ENCODE peak calls at places on chromosomes 3 and 15, in six cellular contexts. One of them, this sample, is unnamed. For H3K27me3 and H3K4me1, the result is how much of the 10 kb centered on the place peaks cover.

GRCh38 chr15:27241942-27242341 is 271.0 kb downstream of the GABRG3 start:
- DNase-seq in lower lobe of right lung: no peak
- DNase-seq in SJCRH30: no peak
- DNase-seq in transverse colon: no peak
- DNase-seq in stomach: no peak
- DNase-seq in left ventricle myocardium inferior: no peak
- DNase-seq in this sample: peak

GRCh38 chr15:52784799-52785671 is 5.1 kb downstream of the ONECUT1 start:
- DNase-seq in lower lobe of right lung: peak
- DNase-seq in SJCRH30: no peak
- DNase-seq in transverse colon: no peak
- DNase-seq in stomach: no peak
- DNase-seq in left ventricle myocardium inferior: no peak
- DNase-seq in this sample: no peak

GRCh38 chr3:123870033-123870432 is 14.1 kb downstream of the MYLK start:
- DNase-seq in lower lobe of right lung: no peak
- DNase-seq in SJCRH30: no peak
- DNase-seq in transverse colon: no peak
- DNase-seq in stomach: no peak
- DNase-seq in left ventricle myocardium inferior: no peak
- DNase-seq in this sample: peak

GRCh38 chr3:31444220-31445142 is 88.2 kb upstream of the STT3B start:
- DNase-seq in lower lobe of right lung: no peak
- DNase-seq in SJCRH30: no peak
- DNase-seq in transverse colon: no peak
- DNase-seq in stomach: no peak
- DNase-seq in left ventricle myocardium inferior: no peak
- DNase-seq in this sample: peak

GRCh38 chr15:59611277-59612260 is at the start of gene GCNT3:
- DNase-seq in lower lobe of right lung: no peak
- DNase-seq in SJCRH30: no peak
- DNase-seq in transverse colon: peak
- DNase-seq in stomach: no peak
- DNase-seq in left ventricle myocardium inferior: no peak
- DNase-seq in this sample: peak

GRCh38 chr3:29275309-29275708 is 5.6 kb upstream of the RBMS3 start:
- DNase-seq in lower lobe of right lung: no peak
- DNase-seq in SJCRH30: no peak
- DNase-seq in transverse colon: peak
- DNase-seq in stomach: no peak
- DNase-seq in left ventricle myocardium inferior: peak
- DNase-seq in this sample: no peak

GRCh38 chr3:161420746-161421145 is 49.4 kb upstream of the SPTSSB start:
- DNase-seq in lower lobe of right lung: no peak
- DNase-seq in SJCRH30: no peak
- DNase-seq in transverse colon: no peak
- DNase-seq in stomach: peak
- DNase-seq in left ventricle myocardium inferior: no peak
- DNase-seq in this sample: peak

GRCh38 chr3:24160424-24160823 is 215.3 kb downstream of the NR1D2 start:
- DNase-seq in lower lobe of right lung: no peak
- DNase-seq in SJCRH30: peak
- DNase-seq in transverse colon: no peak
- DNase-seq in stomach: no peak
- DNase-seq in left ventricle myocardium inferior: no peak
- DNase-seq in this sample: no peak

GRCh38 chr3:176032043-176032442 is 1165.2 kb downstream of the TBL1XR1 start:
- DNase-seq in lower lobe of right lung: no peak
- DNase-seq in SJCRH30: no peak
- DNase-seq in transverse colon: no peak
- DNase-seq in stomach: no peak
- DNase-seq in left ventricle myocardium inferior: no peak
- DNase-seq in this sample: no peak

GRCh38 chr15:66169023-66169422 is 84.5 kb downstream of the MEGF11 start:
- DNase-seq in lower lobe of right lung: no peak
- DNase-seq in SJCRH30: no peak
- DNase-seq in transverse colon: no peak
- DNase-seq in stomach: no peak
- DNase-seq in left ventricle myocardium inferior: no peak
- DNase-seq in this sample: no peak

GRCh38 chr3:53489401-53490130 is 4.8 kb upstream of the CACNA1D start:
- DNase-seq in lower lobe of right lung: no peak
- DNase-seq in SJCRH30: no peak
- DNase-seq in transverse colon: no peak
- DNase-seq in stomach: no peak
- DNase-seq in left ventricle myocardium inferior: no peak
- DNase-seq in this sample: no peak

GRCh38 chr3:147651107-147651506 is 241.9 kb downstream of the ZIC1 start:
- DNase-seq in lower lobe of right lung: no peak
- DNase-seq in SJCRH30: no peak
- DNase-seq in transverse colon: no peak
- DNase-seq in stomach: no peak
- DNase-seq in left ventricle myocardium inferior: peak
- DNase-seq in this sample: peak

GRCh38 chr15:88383354-88383753 is 83.8 kb downstream of the MRPL46 start:
- DNase-seq in lower lobe of right lung: no peak
- DNase-seq in SJCRH30: no peak
- DNase-seq in transverse colon: no peak
- DNase-seq in stomach: no peak
- DNase-seq in left ventricle myocardium inferior: peak
- DNase-seq in this sample: no peak

GRCh38 chr3:154758109-154758868 is 321.8 kb upstream of the MME start:
- DNase-seq in lower lobe of right lung: no peak
- DNase-seq in SJCRH30: peak
- DNase-seq in transverse colon: no peak
- DNase-seq in stomach: no peak
- DNase-seq in left ventricle myocardium inferior: no peak
- DNase-seq in this sample: peak

GRCh38 chr3:119530418-119530817 is 29.0 kb downstream of the CD80 start:
- DNase-seq in lower lobe of right lung: no peak
- DNase-seq in SJCRH30: no peak
- DNase-seq in transverse colon: no peak
- DNase-seq in stomach: no peak
- DNase-seq in left ventricle myocardium inferior: no peak
- DNase-seq in this sample: no peak

GRCh38 chr3:115099115-115099884 is 47.8 kb downstream of the ZBTB20 start:
- DNase-seq in lower lobe of right lung: no peak
- DNase-seq in SJCRH30: peak
- DNase-seq in transverse colon: no peak
- DNase-seq in stomach: no peak
- DNase-seq in left ventricle myocardium inferior: no peak
- DNase-seq in this sample: no peak

GRCh38 chr15:101358895-101359294 is 63.8 kb upstream of the SNRPA1 start:
- DNase-seq in lower lobe of right lung: no peak
- DNase-seq in SJCRH30: peak
- DNase-seq in transverse colon: no peak
- DNase-seq in stomach: no peak
- DNase-seq in left ventricle myocardium inferior: peak
- DNase-seq in this sample: no peak

GRCh38 chr3:2822611-2823010 is 287.6 kb downstream of the IL5RA start:
- DNase-seq in lower lobe of right lung: no peak
- DNase-seq in SJCRH30: no peak
- DNase-seq in transverse colon: no peak
- DNase-seq in stomach: no peak
- DNase-seq in left ventricle myocardium inferior: no peak
- DNase-seq in this sample: no peak

GRCh38 chr3:51975857-51976549 is 1.1 kb downstream of the ABHD14A start:
- DNase-seq in lower lobe of right lung: peak
- DNase-seq in SJCRH30: peak
- DNase-seq in transverse colon: peak
- DNase-seq in stomach: peak
- DNase-seq in left ventricle myocardium inferior: peak
- DNase-seq in this sample: peak

GRCh38 chr3:98223907-98224672 is 40.0 kb upstream of the OR5H6 start:
- DNase-seq in lower lobe of right lung: no peak
- DNase-seq in SJCRH30: no peak
- DNase-seq in transverse colon: no peak
- DNase-seq in stomach: no peak
- DNase-seq in left ventricle myocardium inferior: no peak
- DNase-seq in this sample: no peak

GRCh38 chr15:38885001-38885400 is 320.4 kb upstream of the RASGRP1 start:
- DNase-seq in lower lobe of right lung: no peak
- DNase-seq in SJCRH30: peak
- DNase-seq in transverse colon: no peak
- DNase-seq in stomach: no peak
- DNase-seq in left ventricle myocardium inferior: no peak
- DNase-seq in this sample: no peak

GRCh38 chr3:134378818-134379217 is 4.6 kb upstream of the AMOTL2 start:
- DNase-seq in lower lobe of right lung: no peak
- DNase-seq in SJCRH30: no peak
- DNase-seq in transverse colon: no peak
- DNase-seq in stomach: no peak
- DNase-seq in left ventricle myocardium inferior: no peak
- DNase-seq in this sample: peak

GRCh38 chr3:74106882-74107281 is 482.1 kb upstream of the PDZRN3 start:
- DNase-seq in lower lobe of right lung: no peak
- DNase-seq in SJCRH30: no peak
- DNase-seq in transverse colon: no peak
- DNase-seq in stomach: no peak
- DNase-seq in left ventricle myocardium inferior: no peak
- DNase-seq in this sample: no peak

GRCh38 chr3:141386611-141387110 is 18.4 kb downstream of the ZBTB38 start:
- DNase-seq in lower lobe of right lung: no peak
- DNase-seq in SJCRH30: no peak
- DNase-seq in transverse colon: no peak
- DNase-seq in stomach: no peak
- DNase-seq in left ventricle myocardium inferior: no peak
- DNase-seq in this sample: no peak

GRCh38 chr3:15513810-15514662 is 7.5 kb downstream of the COLQ start:
- DNase-seq in lower lobe of right lung: no peak
- DNase-seq in SJCRH30: no peak
- DNase-seq in transverse colon: no peak
- DNase-seq in stomach: no peak
- DNase-seq in left ventricle myocardium inferior: no peak
- DNase-seq in this sample: no peak

GRCh38 chr3:73848173-73848751 is 223.5 kb upstream of the PDZRN3 start:
- DNase-seq in lower lobe of right lung: no peak
- DNase-seq in SJCRH30: peak
- DNase-seq in transverse colon: no peak
- DNase-seq in stomach: no peak
- DNase-seq in left ventricle myocardium inferior: no peak
- DNase-seq in this sample: peak

GRCh38 chr3:127455541-127456450 is 134.7 kb downstream of the TPRA1 start:
- DNase-seq in lower lobe of right lung: peak
- DNase-seq in SJCRH30: peak
- DNase-seq in transverse colon: peak
- DNase-seq in stomach: peak
- DNase-seq in left ventricle myocardium inferior: peak
- DNase-seq in this sample: peak

GRCh38 chr15:69031013-69032001 is 16.8 kb downstream of the NOX5 start:
- DNase-seq in lower lobe of right lung: peak
- DNase-seq in SJCRH30: no peak
- DNase-seq in transverse colon: peak
- DNase-seq in stomach: peak
- DNase-seq in left ventricle myocardium inferior: peak
- DNase-seq in this sample: peak

GRCh38 chr15:59290311-59291213 is 82.1 kb downstream of the MYO1E start:
- DNase-seq in lower lobe of right lung: no peak
- DNase-seq in SJCRH30: no peak
- DNase-seq in transverse colon: no peak
- DNase-seq in stomach: no peak
- DNase-seq in left ventricle myocardium inferior: no peak
- DNase-seq in this sample: no peak

GRCh38 chr3:128999104-128999503 is 2.0 kb upstream of the EFCC1 start:
- DNase-seq in lower lobe of right lung: no peak
- DNase-seq in SJCRH30: no peak
- DNase-seq in transverse colon: no peak
- DNase-seq in stomach: no peak
- DNase-seq in left ventricle myocardium inferior: no peak
- DNase-seq in this sample: no peak
- H3K27me3 ChIP-seq in lower lobe of right lung: under half
- H3K27me3 ChIP-seq in SJCRH30: under half
- H3K27me3 ChIP-seq in transverse colon: under half
- H3K27me3 ChIP-seq in stomach: under half
- H3K27me3 ChIP-seq in left ventricle myocardium inferior: under half
- H3K27me3 ChIP-seq in this sample: under half

GRCh38 chr15:43794269-43795037 is 2.3 kb downstream of the SERF2 start:
- DNase-seq in lower lobe of right lung: no peak
- DNase-seq in SJCRH30: no peak
- DNase-seq in transverse colon: no peak
- DNase-seq in stomach: no peak
- DNase-seq in left ventricle myocardium inferior: no peak
- DNase-seq in this sample: no peak
- H3K4me3 ChIP-seq in lower lobe of right lung: peak
- H3K4me3 ChIP-seq in SJCRH30: no peak
- H3K4me3 ChIP-seq in transverse colon: no peak
- H3K4me3 ChIP-seq in stomach: peak
- H3K4me3 ChIP-seq in left ventricle myocardium inferior: peak
- H3K4me3 ChIP-seq in this sample: peak

GRCh38 chr3:25429441-25429907 is 1.4 kb downstream of the RARB start:
- DNase-seq in lower lobe of right lung: no peak
- DNase-seq in SJCRH30: no peak
- DNase-seq in transverse colon: no peak
- DNase-seq in stomach: peak
- DNase-seq in left ventricle myocardium inferior: no peak
- DNase-seq in this sample: no peak

GRCh38 chr3:25427155-25428002 is 684 bp upstream of the RARB start:
- DNase-seq in lower lobe of right lung: no peak
- DNase-seq in SJCRH30: peak
- DNase-seq in transverse colon: no peak
- DNase-seq in stomach: no peak
- DNase-seq in left ventricle myocardium inferior: no peak
- DNase-seq in this sample: no peak

GRCh38 chr3:25428003-25428861 is at the start of gene RARB:
- DNase-seq in lower lobe of right lung: peak
- DNase-seq in SJCRH30: peak
- DNase-seq in transverse colon: peak
- DNase-seq in stomach: peak
- DNase-seq in left ventricle myocardium inferior: peak
- DNase-seq in this sample: no peak

GRCh38 chr3:25429960-25430941 is 2.2 kb downstream of the RARB start:
- DNase-seq in lower lobe of right lung: no peak
- DNase-seq in SJCRH30: no peak
- DNase-seq in transverse colon: no peak
- DNase-seq in stomach: no peak
- DNase-seq in left ventricle myocardium inferior: no peak
- DNase-seq in this sample: no peak

GRCh38 chr3:25428950-25429349 is 887 bp downstream of the RARB start:
- DNase-seq in lower lobe of right lung: no peak
- DNase-seq in SJCRH30: no peak
- DNase-seq in transverse colon: no peak
- DNase-seq in stomach: no peak
- DNase-seq in left ventricle myocardium inferior: no peak
- DNase-seq in this sample: no peak
- H3K4me1 ChIP-seq in lower lobe of right lung: under half
- H3K4me1 ChIP-seq in SJCRH30: under half
- H3K4me1 ChIP-seq in transverse colon: under half
- H3K4me1 ChIP-seq in stomach: half or more
- H3K4me1 ChIP-seq in left ventricle myocardium inferior: half or more
- H3K4me1 ChIP-seq in this sample: under half

DNA sequence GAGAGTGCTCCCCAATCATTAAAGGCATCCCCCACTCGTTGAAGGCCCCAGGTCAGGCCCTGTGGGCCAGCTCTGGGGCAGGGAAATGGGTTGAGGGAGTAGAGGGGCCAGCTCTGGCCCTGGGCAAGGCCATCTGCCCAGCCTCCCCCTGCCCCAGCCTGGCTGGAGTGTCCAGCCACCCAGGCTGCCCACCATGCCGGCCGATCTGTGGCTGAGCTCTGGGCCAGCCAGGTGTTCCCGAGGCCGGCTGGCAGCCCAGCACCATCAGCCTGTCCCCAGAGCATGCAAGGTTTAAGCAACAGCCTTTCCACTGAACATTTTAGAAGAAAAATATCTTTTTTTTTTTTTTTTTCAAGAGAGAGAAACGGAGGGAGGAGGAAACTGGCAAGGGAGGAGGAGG is 62.8 kb upstream of the LINGO1 start:
- DNase-seq in lower lobe of right lung: no peak
- DNase-seq in SJCRH30: no peak
- DNase-seq in transverse colon: no peak
- DNase-seq in stomach: no peak
- DNase-seq in left ventricle myocardium inferior: no peak
- DNase-seq in this sample: no peak
- H3K27me3 ChIP-seq in lower lobe of right lung: half or more
- H3K27me3 ChIP-seq in SJCRH30: under half
- H3K27me3 ChIP-seq in transverse colon: half or more
- H3K27me3 ChIP-seq in stomach: under half
- H3K27me3 ChIP-seq in left ventricle myocardium inferior: half or more
- H3K27me3 ChIP-seq in this sample: half or more